ENCODE peak calls at places on chromosome 12, in nine cellular contexts. A is AG20443; N is activated CD8-positive, alpha-beta memory T cell treated with anti-CD3 and anti-CD28 coated beads for 48 hours; I is Calu3; G is GM04504; T is endothelial cell; Z is hypothalamus; O is left kidney; L is choroid plexus epithelial cell. S is an unnamed sample.

GRCh38 chr12:56146492-56147460 is 5.6 kb upstream of the MYL6B start:
- DNase-seq in A (no peak), N (no peak), I (no peak), G (no peak), T (no peak), Z (no peak), O (peak; percentile 44), L (no peak), S (no peak)

GRCh38 chr12:31585271-31585670 is 5.7 kb downstream of the DENND5B start:
- DNase-seq in A (peak; percentile 52), N (no peak), I (no peak), G (no peak), T (no peak), Z (no peak), O (no peak), L (peak; percentile 88), S (no peak)

GRCh38 chr12:94111290-94111689 is 37.1 kb upstream of the PLXNC1 start:
- DNase-seq in A (no peak), N (no peak), I (no peak), G (no peak), T (no peak), Z (no peak), O (no peak), L (no peak), S (no peak)

GRCh38 chr12:124323771-124324530 is 29.1 kb downstream of the RFLNA start:
- DNase-seq in A (no peak), N (no peak), I (no peak), G (no peak), T (no peak), Z (no peak), O (no peak), L (no peak), S (no peak)

GRCh38 chr12:92105110-92105509 is 40.5 kb downstream of the BTG1 start:
- DNase-seq in A (no peak), N (no peak), I (no peak), G (no peak), T (no peak), Z (no peak), O (no peak), L (no peak), S (no peak)

GRCh38 chr12:51871126-51871525 is 16.8 kb upstream of the ANKRD33 start:
- DNase-seq in A (no peak), N (no peak), I (no peak), G (no peak), T (no peak), Z (no peak), O (no peak), L (no peak), S (no peak)

GRCh38 chr12:120661432-120661831 is 21.0 kb downstream of the CABP1 start:
- DNase-seq in A (no peak), N (no peak), I (no peak), G (no peak), T (no peak), Z (no peak), O (no peak), L (no peak), S (no peak)

GRCh38 chr12:31362115-31362758 is 36.3 kb upstream of the SINHCAF start:
- DNase-seq in A (no peak), N (no peak), I (peak; percentile 30), G (no peak), T (no peak), Z (no peak), O (peak; percentile 64), L (peak; percentile 38), S (no peak)

GRCh38 chr12:41174602-41175001 is 13.5 kb upstream of the PDZRN4 start:
- DNase-seq in A (no peak), N (no peak), I (no peak), G (no peak), T (no peak), Z (no peak), O (no peak), L (no peak), S (no peak)

GRCh38 chr12:71197460-71197859 is 39.7 kb upstream of the TSPAN8 start:
- DNase-seq in A (no peak), N (no peak), I (no peak), G (no peak), T (no peak), Z (no peak), O (no peak), L (no peak), S (no peak)

GRCh38 chr12:94841171-94841570 is 162.3 kb downstream of the NDUFA12 start:
- DNase-seq in A (no peak), N (no peak), I (no peak), G (no peak), T (no peak), Z (no peak), O (no peak), L (no peak), S (peak; percentile 16)

GRCh38 chr12:10718279-10718821 is 4.8 kb downstream of the YBX3 start:
- DNase-seq in A (peak; percentile 34), N (no peak), I (no peak), G (peak; percentile 40), T (no peak), Z (no peak), O (peak; percentile 94), L (peak; percentile 90), S (peak; percentile 41)

GRCh38 chr12:42759622-42760273 is 170.2 kb upstream of the PRICKLE1 start:
- DNase-seq in A (peak; percentile 83), N (no peak), I (no peak), G (peak; percentile 52), T (no peak), Z (no peak), O (no peak), L (peak; percentile 83), S (no peak)

GRCh38 chr12:62647586-62647985 is 181.0 kb downstream of the MON2 start:
- DNase-seq in A (peak; percentile 30), N (no peak), I (no peak), G (no peak), T (no peak), Z (no peak), O (no peak), L (peak; percentile 59), S (no peak)

GRCh38 chr12:109518820-109519665 is 41.6 kb downstream of the UBE3B start:
- DNase-seq in A (peak; percentile 84), N (no peak), I (peak; percentile 64), G (peak; percentile 59), T (peak; percentile 75), Z (peak; percentile 41), O (peak; percentile 78), L (peak; percentile 74), S (peak; percentile 36)

GRCh38 chr12:74620932-74621331 is 83.3 kb downstream of the ATXN7L3B start:
- DNase-seq in A (no peak), N (no peak), I (no peak), G (no peak), T (no peak), Z (no peak), O (no peak), L (no peak), S (no peak)